ENCODE peak calls at places on chromosome 17, in four cellular contexts. R is Panc1; G is ACHN; J is stimulated activated CD8-positive, alpha-beta memory T cell treated with anti-CD3 and anti-CD28 coated beads, Interleukin-7, amount 100 ng/mL, for 1 hour. M is an unnamed sample.

GRCh38 chr17:50096092-50096491 is 941 bp downstream of the PDK2 start:
- DNase-seq in R (no peak), G (no peak), J (no peak), M (no peak)

GRCh38 chr17:39123627-39124026 is 27.8 kb downstream of the PLXDC1 start:
- DNase-seq in R (no peak), G (no peak), J (no peak), M (no peak)

GRCh38 chr17:238071-238963 is 56.9 kb upstream of the DOC2B start:
- DNase-seq in R (no peak), G (no peak), J (no peak), M (no peak)

GRCh38 chr17:7745748-7746470 is 28.4 kb downstream of the DNAH2 start:
- DNase-seq in R (no peak), G (peak; percentile 86), J (no peak), M (peak; percentile 93)

GRCh38 chr17:29442451-29442850 is 52.3 kb downstream of the TAOK1 start:
- DNase-seq in R (no peak), G (no peak), J (no peak), M (no peak)

GRCh38 chr17:60495260-60495659 is 30.8 kb downstream of the APPBP2 start:
- DNase-seq in R (no peak), G (no peak), J (no peak), M (no peak)

GRCh38 chr17:73640691-73641090 is 3.6 kb downstream of the SDK2 start:
- DNase-seq in R (no peak), G (no peak), J (no peak), M (no peak)

GRCh38 chr17:1511756-1512321 is 4.6 kb downstream of the INPP5K start:
- DNase-seq in R (no peak), G (no peak), J (no peak), M (peak; percentile 65)

GRCh38 chr17:82296511-82297279 is 20.7 kb downstream of the CD7 start:
- DNase-seq in R (no peak), G (no peak), J (no peak), M (no peak)

GRCh38 chr17:35406568-35406967 is 25.7 kb downstream of the SLFN12 start:
- DNase-seq in R (no peak), G (no peak), J (no peak), M (no peak)

GRCh38 chr17:9313346-9313745 is 262.3 kb downstream of the STX8 start:
- DNase-seq in R (no peak), G (no peak), J (no peak), M (no peak)

GRCh38 chr17:9020824-9021157 is 519 bp upstream of the NTN1 start:
- DNase-seq in R (no peak), G (no peak), J (no peak), M (no peak)

GRCh38 chr17:42249681-42250446 is 26.3 kb downstream of the STAT5B start:
- DNase-seq in R (no peak), G (no peak), J (no peak), M (no peak)

GRCh38 chr17:50275279-50275678 is 1.0 kb downstream of the TMEM92 start:
- DNase-seq in R (no peak), G (no peak), J (no peak), M (no peak)

GRCh38 chr17:65022751-65023421 is 33.7 kb downstream of the GNA13 start:
- DNase-seq in R (peak; percentile 36), G (peak; percentile 69), J (no peak), M (peak; percentile 97)

GRCh38 chr17:21039839-21040575 is 2.8 kb downstream of the USP22 start:
- DNase-seq in R (no peak), G (peak; percentile 52), J (no peak), M (peak; percentile 66)

GRCh38 chr17:1792495-1793446 is 30.9 kb downstream of the SERPINF1 start:
- DNase-seq in R (no peak), G (no peak), J (no peak), M (no peak)

GRCh38 chr17:77802811-77803220 is 155.7 kb upstream of the TNRC6C start:
- DNase-seq in R (no peak), G (no peak), J (no peak), M (peak; percentile 17)

GRCh38 chr17:29079433-29079832 is 36.5 kb downstream of the PIPOX start:
- DNase-seq in R (no peak), G (no peak), J (no peak), M (no peak)

GRCh38 chr17:80365983-80366382 is 49.0 kb upstream of the ENDOV start:
- DNase-seq in R (no peak), G (no peak), J (no peak), M (no peak)

GRCh38 chr17:1785925-1786324 is 24.1 kb downstream of the SERPINF1 start:
- DNase-seq in R (no peak), G (no peak), J (no peak), M (no peak)

GRCh38 chr17:2025220-2025621 is at the start of gene RTN4RL1:
- DNase-seq in R (no peak), G (peak; percentile 61), J (peak; percentile 43), M (no peak)

GRCh38 chr17:35214631-35215273 is 20.6 kb upstream of the SLC35G3 start:
- DNase-seq in R (no peak), G (no peak), J (no peak), M (no peak)

GRCh38 chr17:49895812-49896211 is 47.9 kb upstream of the TAC4 start:
- DNase-seq in R (no peak), G (no peak), J (no peak), M (no peak)

GRCh38 chr17:4407851-4408250 is 25.9 kb upstream of the SPNS3 start:
- DNase-seq in R (no peak), G (no peak), J (no peak), M (no peak)

GRCh38 chr17:72476575-72476986 is 355.8 kb downstream of the SOX9 start:
- DNase-seq in R (no peak), G (no peak), J (no peak), M (peak; percentile 40)

GRCh38 chr17:29165800-29166506 is 14.2 kb downstream of the MYO18A start:
- DNase-seq in R (no peak), G (no peak), J (no peak), M (no peak)

GRCh38 chr17:61396586-61397085 is 3.0 kb upstream of the TBX2 start:
- DNase-seq in R (no peak), G (no peak), J (no peak), M (no peak)

GRCh38 chr17:58339775-58340622 is 11.4 kb upstream of the TSPOAP1 start:
- DNase-seq in R (no peak), G (no peak), J (no peak), M (no peak)

GRCh38 chr17:80781851-80782277 is 209.8 kb upstream of the CHMP6 start:
- DNase-seq in R (no peak), G (no peak), J (no peak), M (no peak)

GRCh38 chr17:2435852-2436251 is 35.0 kb upstream of the MNT start:
- DNase-seq in R (no peak), G (no peak), J (no peak), M (no peak)

GRCh38 chr17:49201481-49201927 is 8.9 kb downstream of the GNGT2 start:
- DNase-seq in R (no peak), G (no peak), J (no peak), M (peak; percentile 47)

GRCh38 chr17:75878174-75878998 is at the start of gene TRIM47:
- DNase-seq in R (no peak), G (peak; percentile 69), J (no peak), M (peak; percentile 33)

GRCh38 chr17:77318491-77319210 is 177.9 kb downstream of the SEC14L1 start:
- DNase-seq in R (no peak), G (peak; percentile 42), J (no peak), M (no peak)

GRCh38 chr17:50189396-50190277 is 11.8 kb downstream of the COL1A1 start:
- DNase-seq in R (no peak), G (no peak), J (no peak), M (no peak)